ENCODE peak calls at places on chromosomes 11 and 22, in five cellular contexts. Z, B, G, F and Y are unnamed samples.

GRCh38 chr11:13238879-13239514 is 38.6 kb upstream of the BMAL1 start:
- DNase-seq in B (peak; percentile 39), G (peak; percentile 7), Z (no peak), F (peak; percentile 77), Y (peak; percentile 25)

GRCh38 chr11:100719809-100720221 is 32.7 kb downstream of the ARHGAP42 start:
- DNase-seq in Z (no peak), F (peak; percentile 78), G (no peak), B (peak; percentile 81), Y (peak; percentile 72)

GRCh38 chr22:21873619-21874018 is 6.2 kb upstream of the MAPK1 start:
- DNase-seq in Z (no peak), F (no peak), B (no peak), G (no peak), Y (no peak)

GRCh38 chr11:106304274-106304673 is 226.8 kb downstream of the AASDHPPT start:
- DNase-seq in B (no peak), G (no peak), Z (no peak), F (peak; percentile 59), Y (no peak)

GRCh38 chr11:690738-691633 is 4.0 kb downstream of the DEAF1 start:
- DNase-seq in Z (no peak), G (no peak), B (no peak), F (no peak), Y (peak; percentile 59)

GRCh38 chr11:6526411-6527135 is 29.5 kb downstream of the DNHD1 start:
- DNase-seq in F (no peak), Z (no peak), B (no peak), G (no peak), Y (no peak)

GRCh38 chr11:22930816-22931594 is 70.7 kb upstream of the CCDC179 start:
- DNase-seq in B (no peak), F (no peak), G (no peak), Z (no peak), Y (no peak)

GRCh38 chr11:103928040-103928555 is 108.3 kb upstream of the DDI1 start:
- DNase-seq in Z (no peak), G (no peak), B (no peak), F (no peak), Y (no peak)

GRCh38 chr11:66090288-66090687 is 20.2 kb downstream of the PACS1 start:
- DNase-seq in B (no peak), F (no peak), Z (no peak), G (no peak), Y (no peak)

GRCh38 chr11:87966744-87967143 is 208.5 kb downstream of the RAB38 start:
- DNase-seq in Z (no peak), B (no peak), F (no peak), G (no peak), Y (peak; percentile 5)

GRCh38 chr11:129637473-129637872 is 178.2 kb upstream of the TMEM45B start:
- DNase-seq in B (no peak), Z (no peak), F (no peak), G (no peak), Y (no peak)